ENCODE peak calls at places on chromosomes 2 and 18, in four cellular contexts. One of them, this sample, is unnamed.

GRCh38 chr2:85674417-85674816 is 6.4 kb upstream of the SFTPB start:
- DNase-seq in right lobe of liver: no peak
- DNase-seq in GM23248: peak; percentile 41
- DNase-seq in heart right ventricle: no peak
- DNase-seq in this sample: no peak

GRCh38 chr2:219638948-219639341 is 11.5 kb downstream of the SLC4A3 start:
- DNase-seq in right lobe of liver: no peak
- DNase-seq in GM23248: peak; percentile 54
- DNase-seq in heart right ventricle: no peak
- DNase-seq in this sample: no peak

GRCh38 chr2:43611987-43612894 is 16.4 kb upstream of the THADA start:
- DNase-seq in right lobe of liver: peak; percentile 30
- DNase-seq in GM23248: peak; percentile 78
- DNase-seq in heart right ventricle: peak; percentile 33
- DNase-seq in this sample: no peak

GRCh38 chr2:112140899-112141622 is 2.9 kb downstream of the FBLN7 start:
- DNase-seq in right lobe of liver: no peak
- DNase-seq in GM23248: no peak
- DNase-seq in heart right ventricle: no peak
- DNase-seq in this sample: no peak

GRCh38 chr2:69946351-69947077 is 14.9 kb downstream of the ASPRV1 start:
- DNase-seq in right lobe of liver: no peak
- DNase-seq in GM23248: peak; percentile 63
- DNase-seq in heart right ventricle: no peak
- DNase-seq in this sample: no peak

GRCh38 chr18:36692331-36692730 is 136.5 kb downstream of the TPGS2 start:
- DNase-seq in right lobe of liver: no peak
- DNase-seq in GM23248: peak; percentile 91
- DNase-seq in heart right ventricle: no peak
- DNase-seq in this sample: no peak

GRCh38 chr18:36089001-36089400 is 21.6 kb upstream of the RPRD1A start:
- DNase-seq in right lobe of liver: no peak
- DNase-seq in GM23248: peak; percentile 15
- DNase-seq in heart right ventricle: no peak
- DNase-seq in this sample: no peak

GRCh38 chr2:186554450-186554849 is 35.4 kb upstream of the ITGAV start:
- DNase-seq in right lobe of liver: no peak
- DNase-seq in GM23248: no peak
- DNase-seq in heart right ventricle: no peak
- DNase-seq in this sample: no peak

GRCh38 chr2:172311921-172312345 is 115.5 kb upstream of the ITGA6 start:
- DNase-seq in right lobe of liver: no peak
- DNase-seq in GM23248: no peak
- DNase-seq in heart right ventricle: peak; percentile 34
- DNase-seq in this sample: no peak

GRCh38 chr2:110674620-110675555 is 3.0 kb downstream of the BUB1 start:
- DNase-seq in right lobe of liver: peak; percentile 25
- DNase-seq in GM23248: peak; percentile 54
- DNase-seq in heart right ventricle: no peak
- DNase-seq in this sample: no peak

GRCh38 chr2:118709786-118710185 is 137.7 kb downstream of the EN1 start:
- DNase-seq in right lobe of liver: no peak
- DNase-seq in GM23248: peak; percentile 13
- DNase-seq in heart right ventricle: no peak
- DNase-seq in this sample: no peak

GRCh38 chr2:103176289-103176915 is 414.6 kb downstream of the TMEM182 start:
- DNase-seq in right lobe of liver: no peak
- DNase-seq in GM23248: no peak
- DNase-seq in heart right ventricle: no peak
- DNase-seq in this sample: no peak

GRCh38 chr2:235479604-235480003 is 14.2 kb upstream of the AGAP1 start:
- DNase-seq in right lobe of liver: no peak
- DNase-seq in GM23248: no peak
- DNase-seq in heart right ventricle: no peak
- DNase-seq in this sample: no peak

GRCh38 chr2:113876503-113877387 is 13.1 kb upstream of the ACTR3 start:
- DNase-seq in right lobe of liver: peak; percentile 33
- DNase-seq in GM23248: no peak
- DNase-seq in heart right ventricle: peak; percentile 19
- DNase-seq in this sample: peak; percentile 74

GRCh38 chr18:59325965-59326364 is 7.5 kb upstream of the CPLX4 start:
- DNase-seq in right lobe of liver: no peak
- DNase-seq in GM23248: no peak
- DNase-seq in heart right ventricle: no peak
- DNase-seq in this sample: no peak

GRCh38 chr2:75429036-75429435 is 131.7 kb downstream of the EVA1A start:
- DNase-seq in right lobe of liver: no peak
- DNase-seq in GM23248: no peak
- DNase-seq in heart right ventricle: no peak
- DNase-seq in this sample: peak; percentile 65

GRCh38 chr2:24489465-24489864 is 1.6 kb upstream of the NCOA1 start:
- DNase-seq in right lobe of liver: no peak
- DNase-seq in GM23248: no peak
- DNase-seq in heart right ventricle: no peak
- DNase-seq in this sample: no peak

DNA sequence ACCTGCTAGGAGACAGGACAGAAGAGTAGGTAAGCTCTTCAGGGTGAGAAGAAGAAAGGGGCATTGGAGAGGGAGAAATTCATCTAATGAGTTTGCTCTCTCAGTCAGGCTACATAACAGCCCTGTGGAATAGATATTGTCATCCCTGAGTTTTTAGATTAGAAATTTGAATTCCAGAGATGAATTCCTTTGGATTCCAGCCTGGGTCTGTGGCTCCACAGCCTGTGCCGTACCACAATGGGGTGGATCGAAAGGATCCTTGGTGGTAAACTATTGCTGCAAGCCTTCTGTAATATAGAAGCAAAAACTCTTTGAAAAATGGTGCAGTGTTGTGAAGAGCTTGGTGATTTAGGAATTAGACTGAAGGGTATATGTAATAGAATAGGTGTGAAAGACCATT is 21.0 kb downstream of the MYO1B start:
- DNase-seq in right lobe of liver: no peak
- DNase-seq in GM23248: peak; percentile 54
- DNase-seq in heart right ventricle: no peak
- DNase-seq in this sample: no peak
- H3K4me1 ChIP-seq in right lobe of liver: no peaks in the 10 kb centered on the region
- H3K4me1 ChIP-seq in GM23248: peaks cover 63% of the 10 kb centered on the region
- H3K4me1 ChIP-seq in heart right ventricle: peaks cover 43% of the 10 kb centered on the region
- H3K4me1 ChIP-seq in this sample: peaks cover 30% of the 10 kb centered on the region

GRCh38 chr2:54691439-54692135 is 31.9 kb upstream of the EML6 start:
- DNase-seq in right lobe of liver: no peak
- DNase-seq in GM23248: no peak
- DNase-seq in heart right ventricle: no peak
- DNase-seq in this sample: no peak
- H3K4me3 ChIP-seq in right lobe of liver: no peak overlapping the region
- H3K4me3 ChIP-seq in GM23248: no peak overlapping the region
- H3K4me3 ChIP-seq in heart right ventricle: no peak overlapping the region
- H3K4me3 ChIP-seq in this sample: no peak overlapping the region

GRCh38 chr2:53964237-53964952 is 6.4 kb downstream of the PSME4 start:
- DNase-seq in right lobe of liver: no peak
- DNase-seq in GM23248: no peak
- DNase-seq in heart right ventricle: no peak
- DNase-seq in this sample: no peak
- H3K4me1 ChIP-seq in right lobe of liver: peaks cover 1% of the 10 kb centered on the region
- H3K4me1 ChIP-seq in GM23248: peaks cover 22% of the 10 kb centered on the region
- H3K4me1 ChIP-seq in heart right ventricle: peaks cover 77% of the 10 kb centered on the region
- H3K4me1 ChIP-seq in this sample: peaks cover 5% of the 10 kb centered on the region

DNA sequence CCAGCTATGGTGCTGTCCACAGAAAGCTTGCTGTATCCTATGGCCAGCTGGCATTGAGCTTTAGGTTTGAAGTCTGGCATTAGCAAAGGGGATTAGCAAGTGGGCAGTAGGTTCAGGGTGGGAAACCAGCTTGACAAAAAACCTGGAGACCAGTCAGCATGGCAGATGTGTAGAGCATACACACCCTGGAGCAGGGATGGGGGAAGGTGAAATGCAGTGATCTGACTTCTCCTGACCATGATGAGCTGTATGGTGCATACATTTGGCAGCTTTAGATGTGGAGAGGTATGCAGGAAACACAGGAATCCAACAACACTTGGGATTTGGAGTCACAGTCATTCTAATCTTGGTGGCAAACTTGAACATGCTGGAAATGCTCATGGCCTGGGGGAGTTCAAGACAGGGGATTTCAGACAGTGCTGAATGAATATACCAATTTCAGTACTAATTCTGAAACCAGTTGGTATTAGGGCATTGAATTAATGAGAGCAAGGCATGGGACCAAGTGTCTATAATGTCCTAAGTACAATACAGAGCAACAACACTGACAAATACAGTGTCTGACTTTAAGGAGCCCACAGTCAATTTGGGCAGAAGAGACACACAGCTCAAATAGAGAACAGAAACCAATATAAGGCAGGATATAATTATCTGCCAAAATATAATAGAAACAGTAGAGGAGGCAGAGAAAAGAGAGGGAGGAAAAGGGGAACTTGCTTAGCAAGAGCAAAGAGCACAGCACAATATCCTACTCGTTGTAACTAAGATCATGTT is 11.8 kb downstream of the ARHGAP15 start:
- DNase-seq in right lobe of liver: no peak
- DNase-seq in GM23248: no peak
- DNase-seq in heart right ventricle: no peak
- DNase-seq in this sample: no peak
- H3K4me3 ChIP-seq in right lobe of liver: no peak overlapping the region
- H3K4me3 ChIP-seq in GM23248: no peak overlapping the region
- H3K4me3 ChIP-seq in heart right ventricle: no peak overlapping the region
- H3K4me3 ChIP-seq in this sample: no peak overlapping the region

GRCh38 chr2:101303688-101304087 is 4.8 kb downstream of the RNF149 start:
- DNase-seq in right lobe of liver: no peak
- DNase-seq in GM23248: no peak
- DNase-seq in heart right ventricle: no peak
- DNase-seq in this sample: no peak
- H3K4me1 ChIP-seq in right lobe of liver: no peaks in the 10 kb centered on the region
- H3K4me1 ChIP-seq in GM23248: peaks cover 23% of the 10 kb centered on the region
- H3K4me1 ChIP-seq in heart right ventricle: peaks cover 84% of the 10 kb centered on the region
- H3K4me1 ChIP-seq in this sample: peaks cover 9% of the 10 kb centered on the region

DNA sequence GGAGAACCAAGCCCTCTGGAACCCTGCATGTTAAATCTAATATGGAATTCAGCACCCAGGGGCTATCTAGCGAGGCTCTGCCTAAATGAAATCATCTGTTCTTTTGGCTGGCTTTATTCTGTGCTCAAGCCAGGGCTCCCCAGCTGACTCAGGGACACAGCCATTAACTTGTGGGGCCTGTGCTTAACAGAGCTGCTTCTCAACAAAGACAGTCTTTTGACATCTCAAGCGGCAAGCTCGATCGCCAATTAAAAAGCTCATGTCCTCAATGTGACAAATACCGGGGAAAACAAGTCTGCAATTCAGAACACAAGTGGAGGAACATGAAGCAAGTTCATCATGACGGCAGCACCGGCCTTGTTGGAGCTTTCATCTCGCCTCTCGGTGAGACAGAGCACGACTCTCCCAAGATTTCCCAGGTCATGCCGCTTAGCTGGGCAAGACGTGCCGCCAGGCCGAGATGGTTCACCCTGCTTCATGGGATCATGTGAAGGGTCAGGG is 64.9 kb downstream of the KLHL29 start:
- DNase-seq in right lobe of liver: no peak
- DNase-seq in GM23248: peak; percentile 20
- DNase-seq in heart right ventricle: no peak
- DNase-seq in this sample: no peak
- H3K4me3 ChIP-seq in right lobe of liver: no peak overlapping the region
- H3K4me3 ChIP-seq in GM23248: no peak overlapping the region
- H3K4me3 ChIP-seq in heart right ventricle: no peak overlapping the region
- H3K4me3 ChIP-seq in this sample: no peak overlapping the region

GRCh38 chr2:240997856-240998705 is at the start of gene SNED1:
- DNase-seq in right lobe of liver: peak; percentile 93
- DNase-seq in GM23248: peak; percentile 92
- DNase-seq in heart right ventricle: peak; percentile 90
- DNase-seq in this sample: peak; percentile 85
- H3K4me1 ChIP-seq in right lobe of liver: no peaks in the 10 kb centered on the region
- H3K4me1 ChIP-seq in GM23248: peaks cover 4% of the 10 kb centered on the region
- H3K4me1 ChIP-seq in heart right ventricle: peaks cover 16% of the 10 kb centered on the region
- H3K4me1 ChIP-seq in this sample: peaks cover 20% of the 10 kb centered on the region

This sample was measured in pancreas.